ENCODE peak calls at places on chromosomes 2 and 18, in five cellular contexts. Y, F, A, Q and K are unnamed samples.

GRCh38 chr2:150609831-150610582 is 122.5 kb upstream of the RND3 start:
- DNase-seq in Y (peak), F (peak), A (no peak), Q (peak), K (peak)

GRCh38 chr2:28193552-28194383 is 198.9 kb upstream of the FOSL2 start:
- DNase-seq in Y (no peak), F (no peak), A (no peak), Q (peak), K (no peak)

GRCh38 chr2:152234277-152234676 is 58.7 kb upstream of the STAM2 start:
- DNase-seq in Y (no peak), F (no peak), A (no peak), Q (peak), K (no peak)

GRCh38 chr18:31583185-31583854 is 8.4 kb upstream of the TTR start:
- DNase-seq in Y (no peak), F (no peak), A (no peak), Q (no peak), K (no peak)

GRCh38 chr18:22470511-22471181 is 52.9 kb upstream of the CTAGE1 start:
- DNase-seq in Y (peak), F (no peak), A (no peak), Q (peak), K (peak)

GRCh38 chr2:239882335-239882734 is 142.8 kb downstream of the NDUFA10 start:
- DNase-seq in Y (peak), F (peak), A (peak), Q (peak), K (no peak)

GRCh38 chr2:231743376-231744116 is 35.2 kb downstream of the PTMA start:
- DNase-seq in Y (no peak), F (no peak), A (no peak), Q (no peak), K (no peak)

GRCh38 chr2:141709756-141710155 is 421.1 kb downstream of the LRP1B start:
- DNase-seq in Y (no peak), F (no peak), A (no peak), Q (no peak), K (no peak)

GRCh38 chr2:134662751-134663150 is 56.0 kb downstream of the TMEM163 start:
- DNase-seq in Y (no peak), F (no peak), A (no peak), Q (no peak), K (no peak)

GRCh38 chr2:174492963-174493431 is 6.2 kb upstream of the GPR155 start:
- DNase-seq in Y (peak), F (no peak), A (no peak), Q (no peak), K (no peak)

GRCh38 chr2:132668986-132669853 is 785 bp downstream of the LYPD1 start:
- DNase-seq in Y (peak), F (no peak), A (peak), Q (peak), K (no peak)

GRCh38 chr2:168528469-168528868 is 72.4 kb downstream of the CERS6 start:
- DNase-seq in Y (peak), F (peak), A (no peak), Q (peak), K (peak)

GRCh38 chr18:46343940-46344372 is 239.8 kb downstream of the HAUS1 start:
- DNase-seq in Y (no peak), F (no peak), A (peak), Q (peak), K (no peak)

GRCh38 chr2:197229509-197230458 is 80.8 kb downstream of the ANKRD44 start:
- DNase-seq in Y (peak), F (peak), A (no peak), Q (peak), K (peak)

GRCh38 chr2:96164459-96165184 is 19.4 kb upstream of the DUSP2 start:
- DNase-seq in Y (no peak), F (no peak), A (peak), Q (no peak), K (no peak)

GRCh38 chr18:52617931-52618330 is 277.9 kb downstream of the DCC start:
- DNase-seq in Y (no peak), F (no peak), A (no peak), Q (peak), K (peak)

GRCh38 chr2:121506621-121507020 is 24.1 kb upstream of the RNU4ATAC start:
- DNase-seq in Y (no peak), F (no peak), A (no peak), Q (no peak), K (no peak)

GRCh38 chr2:34003795-34004194 is 404.7 kb upstream of the FAM98A start:
- DNase-seq in Y (no peak), F (no peak), A (no peak), Q (no peak), K (no peak)

GRCh38 chr2:222753251-222753824 is 81.9 kb downstream of the MOGAT1 start:
- DNase-seq in Y (peak), F (peak), A (no peak), Q (peak), K (peak)

GRCh38 chr2:203683932-203684556 is 22.4 kb upstream of the CD28 start:
- DNase-seq in Y (peak), F (peak), A (no peak), Q (peak), K (peak)

GRCh38 chr2:99571609-99572344 is 82.0 kb upstream of the REV1 start:
- DNase-seq in Y (no peak), F (no peak), A (no peak), Q (peak), K (no peak)

GRCh38 chr2:24831216-24831615 is 38.0 kb downstream of the CENPO start:
- DNase-seq in Y (no peak), F (no peak), A (no peak), Q (no peak), K (no peak)

GRCh38 chr2:237475704-237476107 is 11.3 kb upstream of the MLPH start:
- DNase-seq in Y (peak), F (peak), A (no peak), Q (peak), K (no peak)

GRCh38 chr18:35616664-35617423 is 35.3 kb downstream of the GALNT1 start:
- DNase-seq in Y (peak), F (peak), A (peak), Q (peak), K (peak)

GRCh38 chr18:77124452-77124922 is 8.1 kb downstream of the MBP start:
- DNase-seq in Y (no peak), F (no peak), A (peak), Q (peak), K (no peak)

GRCh38 chr18:39958876-39959275 is 1996.2 kb upstream of the PIK3C3 start:
- DNase-seq in Y (no peak), F (peak), A (no peak), Q (no peak), K (no peak)

GRCh38 chr18:26052497-26052896 is 37.9 kb downstream of the SS18 start:
- DNase-seq in Y (no peak), F (peak), A (no peak), Q (no peak), K (peak)

GRCh38 chr2:172330060-172330671 is 97.2 kb upstream of the ITGA6 start:
- DNase-seq in Y (no peak), F (no peak), A (no peak), Q (no peak), K (no peak)

GRCh38 chr2:135037831-135038230 is 9.4 kb downstream of the MAP3K19 start:
- DNase-seq in Y (no peak), F (no peak), A (no peak), Q (no peak), K (peak)

GRCh38 chr2:191220671-191221070 is 24.5 kb upstream of the MYO1B start:
- DNase-seq in Y (no peak), F (no peak), A (no peak), Q (no peak), K (no peak)

GRCh38 chr2:172082105-172082943 is 3.0 kb upstream of the DLX1 start:
- DNase-seq in Y (peak), F (no peak), A (peak), Q (no peak), K (no peak)

GRCh38 chr18:24095976-24096375 is 42.9 kb upstream of the CABYR start:
- DNase-seq in Y (no peak), F (peak), A (no peak), Q (no peak), K (no peak)

GRCh38 chr2:189933041-189933440 is 129.5 kb downstream of the MSTN start:
- DNase-seq in Y (no peak), F (no peak), A (no peak), Q (no peak), K (no peak)

GRCh38 chr18:8443505-8443904 is 165.7 kb upstream of the RAB12 start:
- DNase-seq in Y (peak), F (peak), A (no peak), Q (peak), K (peak)

GRCh38 chr2:108593547-108594098 is 59.4 kb downstream of the LIMS1 start:
- DNase-seq in Y (peak), F (peak), A (no peak), Q (peak), K (peak)

GRCh38 chr2:58812766-58813344 is 571.7 kb upstream of the FANCL start:
- DNase-seq in Y (no peak), F (no peak), A (no peak), Q (no peak), K (no peak)

GRCh38 chr2:187382131-187382530 is 65.9 kb downstream of the CALCRL start:
- DNase-seq in Y (peak), F (no peak), A (no peak), Q (no peak), K (no peak)

GRCh38 chr2:226758886-226759660 is 40.5 kb downstream of the IRS1 start:
- DNase-seq in Y (peak), F (peak), A (no peak), Q (peak), K (peak)

GRCh38 chr18:24585996-24586566 is 125.6 kb downstream of the HRH4 start:
- DNase-seq in Y (no peak), F (no peak), A (no peak), Q (no peak), K (no peak)

GRCh38 chr2:106332054-106332453 is 136.2 kb downstream of the RGPD3 start:
- DNase-seq in Y (no peak), F (no peak), A (no peak), Q (no peak), K (no peak)

DNA sequence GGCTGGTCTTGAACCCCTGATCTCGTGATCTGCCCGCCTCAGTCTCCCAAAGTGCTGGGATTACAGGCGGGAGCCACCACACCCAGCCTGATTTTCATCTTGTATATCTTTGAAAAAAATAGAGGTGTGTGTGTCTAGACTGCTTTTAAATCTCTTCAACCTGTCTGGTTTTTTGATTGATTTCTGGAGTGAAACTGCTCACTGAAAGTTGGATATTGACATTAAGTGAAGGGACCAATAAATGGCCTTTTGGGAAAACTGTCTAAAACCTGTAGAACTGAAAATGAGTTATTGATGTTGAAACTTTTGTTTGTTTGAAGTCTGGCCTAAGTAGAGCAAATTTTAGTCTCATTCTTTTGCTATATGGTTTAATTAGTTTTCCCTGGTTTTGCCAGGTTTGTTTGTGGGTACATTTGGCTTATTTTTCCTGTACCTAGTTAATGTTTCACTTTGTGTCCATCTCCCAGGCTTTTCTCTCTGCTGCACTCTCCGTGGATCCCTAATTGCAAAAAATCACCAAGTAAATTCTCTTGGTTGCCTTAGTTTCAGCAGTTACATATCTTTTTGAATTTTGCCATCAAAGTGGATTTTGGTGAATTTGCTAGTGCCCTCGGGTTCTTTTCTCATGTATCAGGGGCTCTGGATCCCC is 144.3 kb downstream of the MAP4K4 start:
- DNase-seq in Y (no peak), F (no peak), A (no peak), Q (no peak), K (no peak)
- H3K4me3 ChIP-seq in Y (no peak), F (no peak), A (no peak), Q (no peak), K (no peak)

DNA sequence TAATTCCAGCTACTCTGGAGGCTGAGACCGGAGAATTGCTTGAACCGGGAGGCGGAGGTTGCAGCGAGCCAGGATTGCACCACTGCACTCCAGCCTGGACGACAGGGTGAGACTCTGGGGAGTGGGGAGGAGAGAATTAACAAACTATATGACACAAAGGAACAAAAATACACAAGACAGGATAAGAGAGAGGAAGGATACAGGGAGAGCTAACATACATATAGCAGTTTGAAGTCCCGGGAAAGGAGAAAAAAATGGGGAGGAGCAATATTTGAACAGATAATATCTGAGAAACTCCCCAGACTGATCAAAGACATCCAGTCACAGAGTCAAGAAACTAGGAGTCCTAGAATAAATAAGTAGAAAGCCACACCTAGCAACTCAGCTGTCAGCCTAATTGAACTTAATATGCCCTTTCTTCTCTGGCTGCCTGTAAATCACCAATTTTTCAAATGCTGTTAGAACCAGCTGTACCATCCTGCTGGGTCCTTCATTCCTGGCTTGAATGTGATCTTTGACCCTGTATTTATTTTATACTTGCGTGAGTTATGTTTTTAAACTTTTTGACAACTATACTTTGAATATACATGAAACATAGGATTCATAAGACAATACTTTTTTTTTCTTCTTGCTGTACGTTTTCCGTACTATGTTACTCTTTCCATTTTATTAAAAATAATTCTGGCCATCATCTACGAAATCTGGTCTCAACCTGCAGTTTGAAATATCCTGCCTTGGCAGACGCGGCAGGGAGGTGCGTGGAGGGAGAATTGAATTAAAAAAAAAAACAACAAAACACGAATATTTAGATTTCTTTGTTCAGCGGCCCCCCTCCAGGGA is 876 bp upstream of the CYP27A1 start:
- DNase-seq in Y (peak), F (no peak), A (no peak), Q (peak), K (peak)
- H3K4me3 ChIP-seq in Y (peak), F (peak), A (peak), Q (peak), K (peak)

DNA sequence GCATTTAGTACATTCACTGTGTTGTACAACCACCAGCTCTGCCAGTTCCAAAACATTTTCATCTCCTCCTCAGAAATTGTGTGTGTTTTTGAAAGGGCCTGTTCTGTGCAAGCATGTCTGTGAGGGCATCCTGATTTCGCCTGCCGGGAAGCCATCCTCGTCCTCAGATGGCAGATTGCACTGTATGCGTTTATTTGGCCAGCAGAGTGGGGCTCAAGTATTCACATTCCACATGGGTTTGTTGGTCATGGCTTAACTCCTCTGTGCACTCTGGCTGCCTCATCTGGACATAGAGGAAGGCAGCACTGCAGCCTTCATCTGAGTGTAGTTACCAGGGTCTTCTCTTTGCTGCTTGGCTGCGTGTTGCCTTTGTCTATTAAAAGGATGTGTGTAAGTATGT is 85.0 kb downstream of the TMEM247 start:
- DNase-seq in Y (no peak), F (no peak), A (no peak), Q (no peak), K (no peak)
- H3K4me3 ChIP-seq in Y (no peak), F (no peak), A (no peak), Q (no peak), K (no peak)

GRCh38 chr2:64227603-64228125 is 83.4 kb upstream of the PELI1 start:
- DNase-seq in Y (no peak), F (peak), A (no peak), Q (no peak), K (no peak)

GRCh38 chr2:64228126-64228678 is 84.0 kb upstream of the PELI1 start:
- DNase-seq in Y (peak), F (peak), A (peak), Q (peak), K (peak)

GRCh38 chr2:64226611-64227010 is 82.4 kb upstream of the PELI1 start:
- DNase-seq in Y (no peak), F (no peak), A (no peak), Q (no peak), K (no peak)

GRCh38 chr2:64230540-64230939 is 86.3 kb upstream of the PELI1 start:
- DNase-seq in Y (peak), F (no peak), A (no peak), Q (no peak), K (no peak)

DNA sequence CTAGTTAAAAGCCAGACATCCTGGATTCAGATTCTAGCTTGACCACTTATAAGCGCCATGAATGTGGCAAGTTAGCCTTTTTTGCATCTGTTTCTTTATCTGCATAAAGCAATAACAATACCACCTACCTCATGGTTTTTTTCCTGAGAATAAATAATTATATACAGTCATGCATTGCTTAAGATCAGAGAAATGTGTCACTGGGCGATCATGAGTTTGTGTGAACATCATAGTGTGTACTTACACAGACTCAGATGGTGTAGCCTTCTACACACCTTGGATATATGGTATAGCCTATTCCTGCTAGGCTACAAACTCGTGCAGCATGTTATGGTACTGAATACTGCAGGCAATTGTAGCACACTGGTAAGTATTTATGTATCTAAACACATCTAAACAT is 84.7 kb upstream of the PELI1 start:
- DNase-seq in Y (no peak), F (no peak), A (no peak), Q (no peak), K (no peak)
- H3K4me3 ChIP-seq in Y (no peak), F (no peak), A (peak), Q (peak), K (no peak)

DNA sequence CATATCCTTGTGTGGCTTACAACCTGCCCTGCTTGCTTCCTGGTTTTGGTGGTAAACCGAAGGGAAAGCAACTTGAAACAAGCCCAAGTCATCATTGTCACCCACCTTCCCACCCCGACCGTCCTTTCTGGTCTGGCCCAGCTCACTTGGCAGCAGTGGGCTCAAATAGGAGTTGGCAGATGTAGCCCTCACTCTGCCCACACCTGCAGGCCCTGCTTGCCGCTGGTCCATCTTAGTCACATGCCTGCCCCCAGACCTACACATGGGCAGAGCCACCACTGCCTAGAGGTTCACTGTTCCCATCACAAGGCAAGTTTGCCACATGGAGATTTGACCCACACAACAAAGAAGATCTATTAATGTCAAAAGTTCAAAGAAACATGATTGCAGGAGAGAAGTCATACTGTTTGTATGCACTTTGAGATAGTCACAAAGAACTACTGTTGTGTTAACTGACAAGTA is 9.3 kb downstream of the EIPR1 start:
- DNase-seq in Y (no peak), F (no peak), A (no peak), Q (no peak), K (no peak)
- H3K4me3 ChIP-seq in Y (no peak), F (no peak), A (no peak), Q (no peak), K (no peak)

GRCh38 chr2:200385063-200385635 is 78.7 kb downstream of the SPATS2L start:
- DNase-seq in Y (no peak), F (no peak), A (no peak), Q (no peak), K (no peak)
- H3K4me3 ChIP-seq in Y (no peak), F (no peak), A (no peak), Q (no peak), K (no peak)

GRCh38 chr18:10140461-10140911 is 226.7 kb downstream of the VAPA start:
- DNase-seq in Y (no peak), F (no peak), A (peak), Q (peak), K (peak)
- H3K4me3 ChIP-seq in Y (no peak), F (no peak), A (no peak), Q (peak), K (no peak)

GRCh38 chr2:241865416-241865956 is 4.0 kb upstream of the RTP5 start:
- DNase-seq in Y (no peak), F (no peak), A (no peak), Q (no peak), K (no peak)

GRCh38 chr2:241867776-241868420 is 1.6 kb upstream of the RTP5 start:
- DNase-seq in Y (no peak), F (no peak), A (no peak), Q (no peak), K (no peak)

GRCh38 chr2:241868661-241869081 is 858 bp upstream of the RTP5 start:
- DNase-seq in Y (no peak), F (no peak), A (no peak), Q (peak), K (no peak)

GRCh38 chr2:241865957-241866858 is 3.3 kb upstream of the RTP5 start:
- DNase-seq in Y (no peak), F (no peak), A (peak), Q (no peak), K (no peak)

GRCh38 chr2:241866896-241867631 is 2.5 kb upstream of the RTP5 start:
- DNase-seq in Y (no peak), F (no peak), A (no peak), Q (no peak), K (no peak)
- H3K4me3 ChIP-seq in Y (no peak), F (no peak), A (no peak), Q (no peak), K (no peak)